ENCODE peak calls at places on chromosomes 2 and 18, in eight cellular contexts. O is AG04450, T is WERI-Rb-1, A is cardiac muscle cell, F is osteoblast, S is PC-9, D is right lobe of liver, K is sigmoid colon. B is an unnamed sample.

GRCh38 chr2:37317746-37318145 is 6.9 kb downstream of the PRKD3 start:
- DNase-seq in T (no peak), O (no peak), D (no peak), F (no peak), A (no peak), S (no peak), K (no peak), B (no peak)

GRCh38 chr2:231687133-231687852 is 21.0 kb upstream of the PTMA start:
- DNase-seq in F (peak), D (peak), T (peak), K (peak), A (peak), O (no peak), S (no peak), B (peak)

GRCh38 chr2:238851026-238851425 is 3.1 kb downstream of the TWIST2 start:
- DNase-seq in F (no peak), O (no peak), D (no peak), S (no peak), T (no peak), A (no peak), K (no peak), B (no peak)

GRCh38 chr2:10161961-10162441 is 39.5 kb downstream of the RRM2 start:
- DNase-seq in A (no peak), D (peak), F (peak), T (no peak), K (no peak), S (no peak), O (no peak), B (no peak)

GRCh38 chr18:40877096-40877495 is 1077.9 kb upstream of the PIK3C3 start:
- DNase-seq in K (no peak), F (no peak), S (no peak), T (no peak), D (no peak), A (no peak), O (peak), B (no peak)

GRCh38 chr2:180571559-180571958 is 408.8 kb upstream of the UBE2E3 start:
- DNase-seq in F (no peak), S (peak), K (no peak), A (no peak), T (no peak), D (no peak), O (peak), B (no peak)

GRCh38 chr2:36456227-36456788 is 100.7 kb downstream of the CRIM1 start:
- DNase-seq in O (no peak), F (peak), T (no peak), K (peak), D (no peak), A (peak), S (no peak), B (peak)

GRCh38 chr18:38576349-38576748 is 1010.8 kb upstream of the CELF4 start:
- DNase-seq in S (no peak), D (no peak), F (no peak), A (no peak), T (no peak), O (no peak), K (no peak), B (no peak)

GRCh38 chr2:102387763-102388546 is 32.4 kb downstream of the IL18R1 start:
- DNase-seq in T (no peak), D (no peak), A (no peak), S (no peak), F (no peak), K (no peak), O (no peak), B (no peak)

GRCh38 chr2:218986148-218986761 is 1.3 kb upstream of the FEV start:
- DNase-seq in T (no peak), F (peak), S (no peak), O (no peak), K (peak), A (no peak), D (no peak), B (no peak)

GRCh38 chr2:19059076-19059475 is 299.3 kb downstream of the OSR1 start:
- DNase-seq in K (no peak), S (peak), D (no peak), A (peak), F (no peak), T (no peak), O (no peak), B (no peak)

GRCh38 chr2:25309402-25309801 is 32.3 kb downstream of the DNMT3A start:
- DNase-seq in S (no peak), T (peak), O (no peak), A (peak), K (no peak), D (no peak), F (no peak), B (no peak)

GRCh38 chr18:76456018-76456750 is 38.9 kb downstream of the ZNF516 start:
- DNase-seq in K (peak), F (no peak), A (no peak), D (no peak), T (peak), S (no peak), O (no peak), B (no peak)

GRCh38 chr2:119218478-119219064 is 5.1 kb upstream of the STEAP3 start:
- DNase-seq in D (peak), S (peak), K (no peak), A (peak), F (peak), O (peak), T (peak), B (no peak)

GRCh38 chr2:71789556-71790219 is 336.3 kb downstream of the DYSF start:
- DNase-seq in S (peak), T (peak), K (no peak), F (peak), A (no peak), O (no peak), D (no peak), B (no peak)

GRCh38 chr2:98649135-98649991 is 41.0 kb downstream of the UNC50 start:
- DNase-seq in O (peak), D (peak), T (peak), F (peak), S (peak), A (peak), K (peak), B (no peak)
- H3K27ac ChIP-seq in O (no peak), D (no peak), T (peak), F (no peak), S (no peak), A (no peak), K (no peak), B (no peak)

GRCh38 chr2:158189526-158189925 is 87.8 kb downstream of the UPP2 start:
- DNase-seq in D (no peak), F (no peak), K (no peak), S (no peak), A (no peak), O (no peak), T (no peak), B (no peak)

GRCh38 chr2:158194229-158194628 is 92.6 kb downstream of the UPP2 start:
- DNase-seq in D (no peak), F (no peak), K (no peak), S (no peak), O (no peak), A (no peak), T (no peak), B (no peak)

GRCh38 chr2:158192515-158193234 is 91.0 kb downstream of the UPP2 start:
- DNase-seq in A (no peak), D (no peak), S (no peak), O (no peak), F (no peak), K (no peak), T (no peak), B (no peak)

GRCh38 chr2:158191076-158191566 is 89.4 kb downstream of the UPP2 start:
- DNase-seq in K (no peak), A (no peak), T (no peak), O (no peak), S (no peak), D (no peak), F (peak), B (no peak)

DNA sequence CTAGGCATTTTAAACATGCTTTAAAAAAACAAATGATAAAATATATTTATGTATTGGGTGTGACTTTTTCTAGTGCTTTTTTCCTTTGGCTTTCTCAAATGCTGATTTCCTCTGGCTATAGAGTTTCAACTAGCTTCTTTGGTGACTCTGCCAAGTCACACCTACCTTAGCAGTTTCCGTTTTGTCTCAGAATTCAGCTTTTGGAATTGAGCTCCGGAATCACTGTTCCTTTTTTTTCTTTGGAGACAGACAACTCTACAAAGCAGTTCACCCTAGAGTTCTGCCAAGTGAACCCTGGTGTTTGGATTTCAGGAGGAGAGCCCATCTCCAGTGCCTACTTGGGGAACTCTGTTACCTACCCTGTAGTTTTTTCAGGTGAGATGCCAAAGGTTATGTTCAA is 89.9 kb downstream of the UPP2 start:
- DNase-seq in S (no peak), D (no peak), T (no peak), O (no peak), A (no peak), K (no peak), F (no peak), B (no peak)
- H3K27ac ChIP-seq in S (no peak), D (peak), T (no peak), O (no peak), A (no peak), K (peak), F (no peak), B (peak)

GRCh38 chr2:43333096-43333655 is 106.8 kb upstream of the ZFP36L2 start:
- DNase-seq in O (no peak), K (no peak), T (no peak), S (no peak), F (no peak), A (peak), D (no peak), B (no peak)
- H3K27ac ChIP-seq in O (peak), K (peak), T (no peak), S (no peak), F (peak), A (peak), D (peak), B (peak)

DNA sequence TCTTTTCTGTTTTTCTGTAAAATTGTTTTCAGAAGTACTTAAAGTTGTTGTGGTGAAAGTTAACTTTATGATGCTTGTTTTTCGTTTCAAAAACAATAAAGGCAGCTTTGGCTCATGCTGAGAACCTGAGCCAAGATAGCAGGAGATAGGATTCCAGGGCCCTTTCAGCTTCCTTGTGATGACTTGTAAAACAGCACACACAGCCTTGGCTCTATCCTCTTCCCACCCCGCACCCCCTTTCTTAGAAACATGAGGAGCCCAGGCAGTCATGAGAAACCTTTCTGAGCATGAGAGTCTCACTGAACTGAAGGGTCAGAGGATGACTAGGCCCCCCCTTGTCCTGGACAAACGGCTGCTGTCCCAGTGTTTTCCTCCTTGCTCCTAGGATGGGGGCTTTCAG is 12.4 kb upstream of the CHRNA1 start:
- DNase-seq in F (no peak), T (no peak), O (no peak), K (no peak), S (no peak), A (no peak), D (no peak), B (no peak)
- H3K27ac ChIP-seq in F (peak), T (no peak), O (no peak), K (no peak), S (no peak), A (no peak), D (no peak), B (no peak)

DNA sequence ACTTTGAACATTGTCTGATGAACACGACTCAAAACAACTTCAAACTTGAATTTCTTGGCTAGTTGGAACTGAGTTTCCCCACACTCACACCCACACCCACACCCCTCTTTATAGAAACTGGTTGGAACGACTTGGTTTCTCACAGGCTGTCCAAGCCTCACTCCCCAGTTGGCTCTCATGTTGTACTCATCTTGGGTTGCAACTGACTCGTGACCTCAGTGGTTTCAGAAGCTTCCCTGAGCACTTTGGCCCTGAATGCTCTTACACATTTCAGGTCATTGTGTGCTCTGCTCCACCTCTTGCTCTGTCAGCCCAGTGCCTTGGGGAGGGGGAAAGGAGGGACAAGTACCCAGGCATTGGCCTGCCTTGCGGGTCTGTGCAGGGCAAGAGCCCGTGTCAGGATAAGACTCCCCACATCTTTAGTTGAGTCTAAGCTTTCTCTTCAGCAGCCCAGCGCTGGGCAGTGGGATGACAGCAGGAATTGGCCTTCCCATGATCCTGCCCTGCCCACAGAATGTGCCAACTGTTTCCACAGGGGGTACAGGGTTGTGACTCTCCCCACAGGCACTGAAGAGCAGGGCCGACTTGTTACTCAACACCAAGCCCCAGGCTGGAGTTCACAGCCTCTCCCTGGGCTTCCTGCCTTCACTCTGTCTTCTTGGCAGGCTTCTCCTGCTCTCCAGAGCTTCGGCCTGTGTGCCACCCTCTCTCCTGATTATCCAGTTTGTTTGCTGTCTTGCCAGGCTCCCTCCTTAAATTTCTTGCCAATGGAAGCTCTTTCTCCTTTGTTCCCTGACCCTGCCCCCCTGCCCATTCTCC is 104.6 kb downstream of the RTN4 start:
- DNase-seq in F (peak), S (peak), D (peak), T (no peak), K (peak), A (no peak), O (no peak), B (no peak)
- H3K27ac ChIP-seq in F (peak), S (peak), D (no peak), T (no peak), K (peak), A (no peak), O (peak), B (peak)

GRCh38 chr2:101087638-101088037 is 63.5 kb downstream of the TBC1D8 start:
- DNase-seq in F (peak), S (no peak), K (no peak), O (no peak), A (no peak), T (no peak), D (no peak), B (no peak)
- H3K27ac ChIP-seq in F (no peak), S (peak), K (no peak), O (no peak), A (no peak), T (no peak), D (peak), B (no peak)

GRCh38 chr18:26894006-26894405 is 28.5 kb upstream of the AQP4 start:
- DNase-seq in T (no peak), S (no peak), O (no peak), K (no peak), D (no peak), F (no peak), A (no peak), B (no peak)
- H3K27ac ChIP-seq in T (no peak), S (no peak), O (no peak), K (no peak), D (no peak), F (no peak), A (no peak), B (no peak)

GRCh38 chr18:8783994-8784530 is 78.7 kb downstream of the MTCL1 start:
- DNase-seq in O (no peak), K (no peak), T (no peak), F (peak), S (no peak), D (no peak), A (no peak), B (no peak)

GRCh38 chr18:8779251-8779650 is 73.9 kb downstream of the MTCL1 start:
- DNase-seq in O (no peak), F (peak), D (no peak), S (no peak), T (no peak), A (no peak), K (no peak), B (no peak)

GRCh38 chr18:8783335-8783993 is 78.1 kb downstream of the MTCL1 start:
- DNase-seq in K (no peak), O (no peak), S (no peak), A (no peak), F (peak), T (no peak), D (no peak), B (no peak)

GRCh38 chr18:8780227-8780626 is 74.9 kb downstream of the MTCL1 start:
- DNase-seq in D (no peak), A (no peak), K (no peak), T (no peak), F (peak), O (no peak), S (no peak), B (no peak)

DNA sequence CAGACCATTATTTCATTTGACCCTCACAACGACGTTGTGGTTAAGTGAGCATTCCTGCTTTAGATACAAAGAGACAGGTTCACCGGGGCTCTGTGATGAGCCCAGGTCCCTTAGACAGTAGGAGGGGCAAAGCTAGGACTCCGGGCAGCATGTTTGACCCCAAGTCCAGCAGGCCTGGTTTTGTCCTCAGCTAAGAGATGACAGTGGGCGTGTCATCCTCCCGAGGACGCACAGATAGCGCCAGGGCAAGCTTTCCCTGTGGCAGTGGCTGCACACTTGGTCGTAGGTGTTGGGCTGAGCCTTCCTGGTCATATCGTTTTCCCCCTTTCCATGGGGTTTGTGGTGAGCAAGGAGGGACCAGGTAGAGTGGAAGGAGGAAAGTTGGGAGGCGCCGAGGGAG is 76.3 kb downstream of the MTCL1 start:
- DNase-seq in T (no peak), K (no peak), D (no peak), F (peak), A (no peak), S (no peak), O (no peak), B (no peak)
- H3K27ac ChIP-seq in T (no peak), K (no peak), D (no peak), F (no peak), A (no peak), S (no peak), O (peak), B (no peak)